ENCODE peak calls at places on chromosomes 6 and 20, in seven cellular contexts. One of them, this sample, is unnamed.

GRCh38 chr20:48898210-48898609 is 23.3 kb upstream of the ARFGEF2 start:
- DNase-seq in ACHN: peak
- DNase-seq in ELF-1: no peak
- DNase-seq in fibroblast of mammary gland: no peak
- DNase-seq in stromal cell of bone marrow: no peak
- DNase-seq in prostate gland: no peak
- DNase-seq in AG04449: no peak
- DNase-seq in this sample: no peak

GRCh38 chr6:119034827-119035458 is 43.5 kb downstream of the FAM184A start:
- DNase-seq in ACHN: no peak
- DNase-seq in ELF-1: peak
- DNase-seq in fibroblast of mammary gland: peak
- DNase-seq in stromal cell of bone marrow: no peak
- DNase-seq in prostate gland: no peak
- DNase-seq in AG04449: no peak
- DNase-seq in this sample: no peak

GRCh38 chr20:63129991-63130653 is 85.8 kb downstream of the YTHDF1 start:
- DNase-seq in ACHN: no peak
- DNase-seq in ELF-1: no peak
- DNase-seq in fibroblast of mammary gland: no peak
- DNase-seq in stromal cell of bone marrow: no peak
- DNase-seq in prostate gland: no peak
- DNase-seq in AG04449: no peak
- DNase-seq in this sample: no peak

GRCh38 chr20:40860487-40860902 is 168.1 kb upstream of the TOP1 start:
- DNase-seq in ACHN: no peak
- DNase-seq in ELF-1: peak
- DNase-seq in fibroblast of mammary gland: peak
- DNase-seq in stromal cell of bone marrow: peak
- DNase-seq in prostate gland: no peak
- DNase-seq in AG04449: no peak
- DNase-seq in this sample: peak

GRCh38 chr6:3011592-3011991 is 11.9 kb downstream of the NQO2 start:
- DNase-seq in ACHN: no peak
- DNase-seq in ELF-1: no peak
- DNase-seq in fibroblast of mammary gland: no peak
- DNase-seq in stromal cell of bone marrow: no peak
- DNase-seq in prostate gland: no peak
- DNase-seq in AG04449: no peak
- DNase-seq in this sample: no peak

GRCh38 chr6:166656269-166657206 is 29.5 kb upstream of the RPS6KA2 start:
- DNase-seq in ACHN: no peak
- DNase-seq in ELF-1: no peak
- DNase-seq in fibroblast of mammary gland: peak
- DNase-seq in stromal cell of bone marrow: no peak
- DNase-seq in prostate gland: no peak
- DNase-seq in AG04449: no peak
- DNase-seq in this sample: no peak

GRCh38 chr20:35598476-35598875 is 17.2 kb upstream of the SPAG4 start:
- DNase-seq in ACHN: no peak
- DNase-seq in ELF-1: no peak
- DNase-seq in fibroblast of mammary gland: no peak
- DNase-seq in stromal cell of bone marrow: no peak
- DNase-seq in prostate gland: no peak
- DNase-seq in AG04449: no peak
- DNase-seq in this sample: no peak

GRCh38 chr20:62942456-62942855 is 4.5 kb downstream of the GID8 start:
- DNase-seq in ACHN: no peak
- DNase-seq in ELF-1: no peak
- DNase-seq in fibroblast of mammary gland: no peak
- DNase-seq in stromal cell of bone marrow: no peak
- DNase-seq in prostate gland: no peak
- DNase-seq in AG04449: no peak
- DNase-seq in this sample: no peak

GRCh38 chr6:43361269-43361668 is 8.2 kb downstream of the ZNF318 start:
- DNase-seq in ACHN: no peak
- DNase-seq in ELF-1: no peak
- DNase-seq in fibroblast of mammary gland: no peak
- DNase-seq in stromal cell of bone marrow: no peak
- DNase-seq in prostate gland: no peak
- DNase-seq in AG04449: no peak
- DNase-seq in this sample: no peak

GRCh38 chr6:20633566-20634340 is 99.5 kb downstream of the CDKAL1 start:
- DNase-seq in ACHN: no peak
- DNase-seq in ELF-1: no peak
- DNase-seq in fibroblast of mammary gland: peak
- DNase-seq in stromal cell of bone marrow: no peak
- DNase-seq in prostate gland: no peak
- DNase-seq in AG04449: no peak
- DNase-seq in this sample: no peak

GRCh38 chr20:36463212-36464061 is 77.9 kb upstream of the MYL9 start:
- DNase-seq in ACHN: no peak
- DNase-seq in ELF-1: no peak
- DNase-seq in fibroblast of mammary gland: no peak
- DNase-seq in stromal cell of bone marrow: no peak
- DNase-seq in prostate gland: no peak
- DNase-seq in AG04449: no peak
- DNase-seq in this sample: no peak

GRCh38 chr6:20479075-20479871 is 55.0 kb upstream of the CDKAL1 start:
- DNase-seq in ACHN: no peak
- DNase-seq in ELF-1: no peak
- DNase-seq in fibroblast of mammary gland: no peak
- DNase-seq in stromal cell of bone marrow: no peak
- DNase-seq in prostate gland: no peak
- DNase-seq in AG04449: no peak
- DNase-seq in this sample: no peak

GRCh38 chr6:42709871-42710270 is 12.5 kb downstream of the PRPH2 start:
- DNase-seq in ACHN: no peak
- DNase-seq in ELF-1: no peak
- DNase-seq in fibroblast of mammary gland: no peak
- DNase-seq in stromal cell of bone marrow: no peak
- DNase-seq in prostate gland: no peak
- DNase-seq in AG04449: no peak
- DNase-seq in this sample: no peak

GRCh38 chr6:138182939-138183791 is 21.4 kb downstream of the ARFGEF3 start:
- DNase-seq in ACHN: no peak
- DNase-seq in ELF-1: no peak
- DNase-seq in fibroblast of mammary gland: no peak
- DNase-seq in stromal cell of bone marrow: no peak
- DNase-seq in prostate gland: peak
- DNase-seq in AG04449: no peak
- DNase-seq in this sample: no peak

This sample was measured in AG04450.